ENCODE peak calls at places on chromosomes 1 and 21, in nine cellular contexts. Z is EH; T is dermis microvascular lymphatic vessel endothelial cell; Y is stimulated activated CD4-positive, alpha-beta T cell treated with anti-CD3 and anti-CD28 coated beads, Interleukin-12 subunit alpha, Interleukin-12 subunit beta, amount 100 ng/mL, for 24 hours; C is endothelial cell; Q is chondrocyte; B is KBM-7; L is AML-193; E is HuH-7.5. J is an unnamed sample.

GRCh38 chr1:91836307-91837056 is 49.5 kb downstream of the TGFBR3 start:
- DNase-seq in Z (no peak), T (no peak), Y (no peak), C (no peak), Q (no peak), B (no peak), L (no peak), E (no peak), J (no peak)

GRCh38 chr1:43199093-43199726 is 27.1 kb downstream of the CFAP57 start:
- DNase-seq in Z (no peak), T (no peak), Y (no peak), C (no peak), Q (no peak), B (no peak), L (no peak), E (no peak), J (no peak)

GRCh38 chr1:41072051-41072450 is 50.5 kb upstream of the SLFNL1 start:
- DNase-seq in Z (peak), T (peak), Y (no peak), C (no peak), Q (no peak), B (no peak), L (no peak), E (no peak), J (no peak)

GRCh38 chr1:199297901-199298300 is 659.1 kb downstream of the PTPRC start:
- DNase-seq in Z (no peak), T (peak), Y (no peak), C (no peak), Q (no peak), B (no peak), L (no peak), E (no peak), J (no peak)

GRCh38 chr21:42835611-42836401 is 43.5 kb downstream of the WDR4 start:
- DNase-seq in Z (no peak), T (no peak), Y (no peak), C (no peak), Q (peak), B (no peak), L (no peak), E (no peak), J (no peak)

GRCh38 chr1:30749691-30750583 is 7.6 kb downstream of the LAPTM5 start:
- DNase-seq in Z (no peak), T (peak), Y (no peak), C (no peak), Q (peak), B (no peak), L (no peak), E (no peak), J (no peak)

GRCh38 chr1:6121651-6122370 is 58.3 kb downstream of the CHD5 start:
- DNase-seq in Z (no peak), T (no peak), Y (no peak), C (no peak), Q (peak), B (no peak), L (no peak), E (no peak), J (no peak)

GRCh38 chr1:218374972-218375371 is 29.8 kb downstream of the TGFB2 start:
- DNase-seq in Z (peak), T (peak), Y (no peak), C (no peak), Q (no peak), B (no peak), L (no peak), E (no peak), J (peak)

GRCh38 chr1:238063454-238063853 is 172.7 kb upstream of the ZP4 start:
- DNase-seq in Z (no peak), T (no peak), Y (no peak), C (no peak), Q (no peak), B (peak), L (no peak), E (no peak), J (peak)

GRCh38 chr1:20110679-20111078 is 8.7 kb downstream of the PLA2G2D start:
- DNase-seq in Z (no peak), T (peak), Y (no peak), C (no peak), Q (no peak), B (no peak), L (no peak), E (no peak), J (no peak)